ENCODE peak calls at places on chromosomes 6 and 20, in four cellular contexts. M is cardiac muscle cell, C is pancreas, X is PC-9. Z is an unnamed sample.
A peak's percentile ranks its signal among the peaks of the same experiment; 100 is the strongest.

GRCh38 chr6:42777126-42777822 is 4.6 kb upstream of the BICRAL start:
- DNase-seq in M (no peak), C (no peak), X (peak; percentile 59), Z (no peak)

GRCh38 chr6:166757226-166758135 is 130.4 kb upstream of the RPS6KA2 start:
- DNase-seq in M (peak; percentile 41), C (no peak), X (no peak), Z (no peak)

GRCh38 chr20:36101201-36101600 is 53.3 kb upstream of the EPB41L1 start:
- DNase-seq in M (peak; percentile 88), C (peak; percentile 68), X (peak; percentile 43), Z (no peak)

GRCh38 chr6:111623046-111623718 is 17.5 kb upstream of the TRAF3IP2 start:
- DNase-seq in M (no peak), C (no peak), X (no peak), Z (no peak)

GRCh38 chr6:155253337-155253736 is 10.5 kb upstream of the CLDN20 start:
- DNase-seq in M (no peak), C (no peak), X (peak; percentile 60), Z (no peak)

GRCh38 chr20:16283307-16283706 is 289.9 kb downstream of the KIF16B start:
- DNase-seq in M (no peak), C (no peak), X (no peak), Z (no peak)

GRCh38 chr6:3765415-3765814 is 13.9 kb upstream of the PXDC1 start:
- DNase-seq in M (no peak), C (no peak), X (no peak), Z (no peak)

GRCh38 chr6:132790450-132790849 is 8.0 kb downstream of the SLC18B1 start:
- DNase-seq in M (no peak), C (no peak), X (no peak), Z (no peak)

GRCh38 chr20:37651932-37652331 is 41.9 kb upstream of the CTNNBL1 start:
- DNase-seq in M (peak; percentile 45), C (peak; percentile 62), X (no peak), Z (no peak)

GRCh38 chr20:4476903-4477302 is 244.8 kb upstream of the PRND start:
- DNase-seq in M (no peak), C (no peak), X (no peak), Z (no peak)

GRCh38 chr6:53192590-53193232 is 44.1 kb upstream of the GCM1 start:
- DNase-seq in M (no peak), C (no peak), X (no peak), Z (no peak)

GRCh38 chr6:161021978-161022743 is 30.6 kb downstream of the MAP3K4 start:
- DNase-seq in M (no peak), C (no peak), X (no peak), Z (no peak)

GRCh38 chr6:11043961-11044711 is at the start of gene ELOVL2:
- DNase-seq in M (peak; percentile 83), C (peak; percentile 84), X (no peak), Z (peak; percentile 31)

GRCh38 chr20:1893721-1894470 is 1.3 kb upstream of the SIRPA start:
- DNase-seq in M (peak; percentile 31), C (no peak), X (no peak), Z (no peak)

GRCh38 chr20:21180248-21180647 is 54.4 kb downstream of the KIZ start:
- DNase-seq in M (no peak), C (no peak), X (no peak), Z (no peak)
- TF ChIP-seq CTCF in M (no peak), C (no peak), X (no peak), Z (no peak)

GRCh38 chr20:32583581-32584045 is 1.5 kb downstream of the NOL4L start:
- DNase-seq in M (peak; percentile 71), C (no peak), X (no peak), Z (no peak)
- TF ChIP-seq CTCF in M (no peak), C (no peak), X (no peak), Z (no peak)

DNA sequence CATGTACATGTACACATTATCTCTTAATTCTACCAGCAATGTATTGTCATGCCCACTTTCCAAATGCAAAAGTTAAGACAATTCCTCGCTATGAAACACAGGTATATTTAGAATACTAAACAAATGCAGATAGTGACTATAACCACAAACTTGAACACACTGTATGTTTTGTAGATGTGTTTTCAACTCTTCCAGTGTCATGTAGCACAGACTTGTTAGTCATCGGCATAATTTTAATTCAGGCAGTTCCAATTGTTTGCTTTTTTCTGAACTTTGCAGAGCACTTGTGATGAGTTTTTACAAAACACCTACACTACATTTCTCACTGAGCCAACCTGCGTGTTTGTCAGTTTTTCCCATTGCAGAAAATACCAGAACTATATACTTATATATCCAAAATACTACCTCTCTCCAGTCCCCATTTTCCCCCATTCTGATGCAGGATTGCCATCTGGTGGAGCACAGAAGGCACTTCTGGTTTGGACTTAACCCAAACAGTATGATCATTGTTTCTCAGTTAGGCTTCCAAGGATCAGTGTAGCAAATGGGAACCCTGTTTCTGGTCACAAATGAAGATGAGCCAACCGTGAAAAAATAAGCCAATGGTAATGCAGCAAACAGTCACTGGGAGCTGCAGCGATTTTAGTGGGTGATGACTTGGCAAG is 143.4 kb downstream of the ADGRB3 start:
- DNase-seq in M (peak; percentile 67), C (no peak), X (no peak), Z (no peak)
- TF ChIP-seq CTCF in M (peak; percentile 87), C (peak; percentile 25), X (peak; percentile 52), Z (no peak)

DNA sequence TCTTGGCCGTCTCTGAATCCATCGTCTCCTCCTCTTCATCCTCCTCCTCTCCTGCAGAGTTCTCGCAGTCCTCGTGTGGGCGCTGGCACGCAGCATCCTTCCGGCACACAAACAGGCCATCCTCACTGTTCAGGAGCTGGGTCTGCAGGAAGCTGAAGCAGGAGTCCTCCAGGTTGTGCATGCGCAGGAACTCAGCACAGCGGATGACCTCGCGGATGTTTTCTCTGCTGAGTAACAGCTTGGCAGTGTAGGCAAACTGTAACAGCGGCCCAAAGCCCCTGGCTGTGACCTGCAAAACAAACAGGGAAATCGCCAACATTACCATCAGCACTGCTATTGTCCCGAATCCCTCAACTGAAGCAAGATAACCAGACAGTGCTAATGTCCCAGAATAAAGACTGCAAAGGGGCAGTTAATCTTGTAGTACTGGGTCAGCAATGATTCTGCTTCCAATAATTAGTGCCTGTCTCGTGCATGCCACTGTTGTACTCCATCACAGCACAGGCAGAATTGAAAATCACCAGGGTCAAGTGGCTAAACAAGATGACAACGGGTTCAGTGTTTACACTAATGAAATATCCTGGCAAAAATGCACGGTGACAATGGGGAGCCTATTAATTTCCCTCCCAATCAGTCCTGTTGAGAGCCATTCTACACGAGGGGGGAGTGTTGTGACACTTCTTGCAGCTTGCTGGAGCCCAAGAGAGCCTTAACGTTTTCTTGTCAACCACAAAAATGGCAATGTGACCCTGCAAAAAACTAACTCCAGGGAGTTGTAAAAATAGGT is 57.5 kb downstream of the GJA10 start:
- DNase-seq in M (no peak), C (no peak), X (no peak), Z (no peak)
- TF ChIP-seq CTCF in M (no peak), C (no peak), X (no peak), Z (no peak)

GRCh38 chr6:99425647-99426453 is 742 bp upstream of the PNISR start:
- DNase-seq in M (peak; percentile 89), C (peak; percentile 82), X (peak; percentile 79), Z (peak; percentile 56)

GRCh38 chr6:99424022-99424421 is 1.1 kb downstream of the PNISR start:
- DNase-seq in M (no peak), C (no peak), X (no peak), Z (no peak)

GRCh38 chr6:99426454-99426762 is 1.3 kb upstream of the PNISR start:
- DNase-seq in M (no peak), C (no peak), X (no peak), Z (no peak)

GRCh38 chr6:99422912-99423311 is 2.2 kb downstream of the PNISR start:
- DNase-seq in M (no peak), C (no peak), X (no peak), Z (no peak)

DNA sequence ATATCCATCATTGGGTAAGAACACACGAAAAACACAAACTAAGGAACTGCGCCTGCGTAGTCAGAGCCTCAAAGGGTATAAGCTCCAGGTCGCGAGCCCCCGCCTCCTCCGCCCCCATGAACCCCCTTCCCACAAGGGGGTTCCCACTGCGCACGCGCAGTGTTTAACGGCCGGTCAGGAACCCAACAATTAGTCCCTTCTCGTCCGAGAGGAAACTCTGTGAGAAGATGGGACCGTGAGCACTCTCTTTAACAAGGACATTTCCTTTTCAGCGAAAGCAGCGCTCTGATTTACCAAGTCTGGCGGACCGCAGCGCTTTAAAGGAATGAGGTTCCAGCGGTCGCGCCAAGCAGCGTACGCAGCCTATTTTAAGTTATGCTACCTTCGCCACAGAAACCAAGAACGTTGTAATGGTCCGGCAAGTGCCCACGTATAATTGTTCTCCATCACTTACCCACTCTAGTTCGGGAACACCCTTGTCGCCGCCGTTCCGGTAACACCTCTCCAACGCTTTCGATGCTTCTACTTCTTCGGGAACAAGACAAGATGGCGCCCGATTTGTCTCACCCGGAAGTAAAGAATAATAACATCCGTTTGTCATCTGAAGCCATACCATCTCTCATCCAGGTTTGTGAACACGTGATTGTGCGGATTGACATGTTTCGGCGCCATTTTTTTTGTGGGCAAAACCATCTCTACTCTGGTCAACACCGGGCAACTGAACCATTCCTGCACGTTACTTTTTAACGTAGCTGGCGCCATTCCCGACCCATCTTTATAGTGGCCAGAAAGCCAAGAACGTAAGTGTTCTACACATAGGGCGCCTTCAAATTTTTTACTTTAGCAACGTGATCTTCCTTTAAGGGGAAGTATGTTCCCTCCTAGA is at the start of gene PNISR:
- DNase-seq in M (peak; percentile 98), C (peak; percentile 81), X (peak; percentile 97), Z (peak; percentile 69)
- TF ChIP-seq CTCF in M (no peak), C (no peak), X (no peak), Z (no peak)

DNA sequence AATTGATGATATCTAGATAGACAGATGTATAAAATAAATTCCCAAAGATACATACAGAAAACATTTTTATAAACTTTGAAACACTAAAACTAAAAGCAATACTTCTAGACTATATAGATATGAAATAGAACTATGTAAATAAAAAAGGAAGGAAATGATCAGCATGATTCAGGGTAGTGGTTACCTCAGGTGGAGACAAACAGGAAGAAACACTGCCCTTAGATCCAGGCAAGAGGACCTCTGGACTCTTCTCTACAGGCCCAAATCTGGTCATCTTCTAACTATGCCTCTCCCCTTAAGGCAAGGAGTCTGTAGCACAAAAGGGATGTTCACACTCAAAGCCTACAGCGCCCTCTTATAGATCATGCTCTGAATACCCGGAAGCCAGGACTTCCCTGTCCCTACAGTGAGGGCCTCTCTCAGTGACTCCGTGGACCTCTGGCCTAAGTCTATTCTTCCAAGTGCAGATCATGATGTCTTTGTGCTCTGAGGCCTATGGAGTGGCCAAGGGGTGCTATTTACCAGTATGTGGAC is 30.4 kb upstream of the HIVEP2 start:
- DNase-seq in M (no peak), C (no peak), X (no peak), Z (no peak)
- TF ChIP-seq CTCF in M (no peak), C (no peak), X (no peak), Z (no peak)

GRCh38 chr6:8589941-8590676 is 154.8 kb upstream of the SLC35B3 start:
- DNase-seq in M (peak; percentile 23), C (no peak), X (no peak), Z (no peak)
- TF ChIP-seq CTCF in M (no peak), C (no peak), X (no peak), Z (no peak)

Z was measured in activated B cell treated with CpG ODN at 0.5 μM for 24 hours.